ENCODE peak calls at places on chromosome 18, in six cellular contexts. One of them, this sample, is unnamed.

GRCh38 chr18:32349728-32350395 is 120.8 kb downstream of the GAREM1 start:
- DNase-seq in hippocampal formation: peak
- DNase-seq in D341Med: no peak
- DNase-seq in heart left ventricle: peak
- DNase-seq in COLO829: peak
- DNase-seq in mammary epithelial cell: peak
- DNase-seq in this sample: no peak

GRCh38 chr18:79459946-79460345 is 64.2 kb downstream of the NFATC1 start:
- DNase-seq in hippocampal formation: no peak
- DNase-seq in D341Med: no peak
- DNase-seq in heart left ventricle: no peak
- DNase-seq in COLO829: peak
- DNase-seq in mammary epithelial cell: no peak
- DNase-seq in this sample: no peak

GRCh38 chr18:46338213-46338612 is 234.0 kb downstream of the HAUS1 start:
- DNase-seq in hippocampal formation: no peak
- DNase-seq in D341Med: peak
- DNase-seq in heart left ventricle: no peak
- DNase-seq in COLO829: no peak
- DNase-seq in mammary epithelial cell: no peak
- DNase-seq in this sample: no peak

GRCh38 chr18:59276047-59276446 is 2.8 kb upstream of the RAX start:
- DNase-seq in hippocampal formation: no peak
- DNase-seq in D341Med: no peak
- DNase-seq in heart left ventricle: no peak
- DNase-seq in COLO829: no peak
- DNase-seq in mammary epithelial cell: no peak
- DNase-seq in this sample: no peak

GRCh38 chr18:9017170-9017899 is 85.2 kb upstream of the NDUFV2 start:
- DNase-seq in hippocampal formation: peak
- DNase-seq in D341Med: no peak
- DNase-seq in heart left ventricle: peak
- DNase-seq in COLO829: peak
- DNase-seq in mammary epithelial cell: peak
- DNase-seq in this sample: peak

GRCh38 chr18:12679183-12679786 is 21.4 kb upstream of the SPIRE1 start:
- DNase-seq in hippocampal formation: no peak
- DNase-seq in D341Med: no peak
- DNase-seq in heart left ventricle: peak
- DNase-seq in COLO829: no peak
- DNase-seq in mammary epithelial cell: no peak
- DNase-seq in this sample: no peak

GRCh38 chr18:21163647-21164625 is 52.3 kb upstream of the ROCK1 start:
- DNase-seq in hippocampal formation: no peak
- DNase-seq in D341Med: no peak
- DNase-seq in heart left ventricle: no peak
- DNase-seq in COLO829: peak
- DNase-seq in mammary epithelial cell: peak
- DNase-seq in this sample: no peak

GRCh38 chr18:58639751-58640427 is 11.0 kb upstream of the ALPK2 start:
- DNase-seq in hippocampal formation: no peak
- DNase-seq in D341Med: no peak
- DNase-seq in heart left ventricle: no peak
- DNase-seq in COLO829: peak
- DNase-seq in mammary epithelial cell: peak
- DNase-seq in this sample: no peak

GRCh38 chr18:69599377-69599776 is 198.7 kb downstream of the DOK6 start:
- DNase-seq in hippocampal formation: no peak
- DNase-seq in D341Med: no peak
- DNase-seq in heart left ventricle: no peak
- DNase-seq in COLO829: no peak
- DNase-seq in mammary epithelial cell: no peak
- DNase-seq in this sample: no peak

GRCh38 chr18:24518596-24518995 is 58.2 kb downstream of the HRH4 start:
- DNase-seq in hippocampal formation: no peak
- DNase-seq in D341Med: no peak
- DNase-seq in heart left ventricle: no peak
- DNase-seq in COLO829: no peak
- DNase-seq in mammary epithelial cell: no peak
- DNase-seq in this sample: no peak

GRCh38 chr18:51461956-51462355 is 264.5 kb upstream of the MEX3C start:
- DNase-seq in hippocampal formation: no peak
- DNase-seq in D341Med: no peak
- DNase-seq in heart left ventricle: no peak
- DNase-seq in COLO829: no peak
- DNase-seq in mammary epithelial cell: peak
- DNase-seq in this sample: no peak

GRCh38 chr18:47244041-47244440 is 7.4 kb downstream of the SKOR2 start:
- DNase-seq in hippocampal formation: no peak
- DNase-seq in D341Med: no peak
- DNase-seq in heart left ventricle: no peak
- DNase-seq in COLO829: no peak
- DNase-seq in mammary epithelial cell: no peak
- DNase-seq in this sample: no peak

GRCh38 chr18:79794851-79795250 is 2.9 kb upstream of the KCNG2 start:
- DNase-seq in hippocampal formation: no peak
- DNase-seq in D341Med: no peak
- DNase-seq in heart left ventricle: no peak
- DNase-seq in COLO829: no peak
- DNase-seq in mammary epithelial cell: no peak
- DNase-seq in this sample: no peak

GRCh38 chr18:12455511-12455910 is 47.8 kb downstream of the PRELID3A start:
- DNase-seq in hippocampal formation: peak
- DNase-seq in D341Med: no peak
- DNase-seq in heart left ventricle: no peak
- DNase-seq in COLO829: peak
- DNase-seq in mammary epithelial cell: no peak
- DNase-seq in this sample: no peak

GRCh38 chr18:56869189-56869777 is 218.1 kb downstream of the WDR7 start:
- DNase-seq in hippocampal formation: peak
- DNase-seq in D341Med: peak
- DNase-seq in heart left ventricle: no peak
- DNase-seq in COLO829: no peak
- DNase-seq in mammary epithelial cell: peak
- DNase-seq in this sample: no peak

GRCh38 chr18:59697236-59697932 is at the start of gene CCBE1:
- DNase-seq in hippocampal formation: no peak
- DNase-seq in D341Med: peak
- DNase-seq in heart left ventricle: peak
- DNase-seq in COLO829: no peak
- DNase-seq in mammary epithelial cell: peak
- DNase-seq in this sample: no peak

GRCh38 chr18:69999671-70000070 is 52.0 kb upstream of the CD226 start:
- DNase-seq in hippocampal formation: no peak
- DNase-seq in D341Med: no peak
- DNase-seq in heart left ventricle: no peak
- DNase-seq in COLO829: no peak
- DNase-seq in mammary epithelial cell: no peak
- DNase-seq in this sample: no peak

GRCh38 chr18:62435435-62436031 is 87.3 kb upstream of the ZCCHC2 start:
- DNase-seq in hippocampal formation: no peak
- DNase-seq in D341Med: no peak
- DNase-seq in heart left ventricle: no peak
- DNase-seq in COLO829: peak
- DNase-seq in mammary epithelial cell: no peak
- DNase-seq in this sample: no peak

GRCh38 chr18:37402735-37403099 is 162.9 kb downstream of the CELF4 start:
- DNase-seq in hippocampal formation: no peak
- DNase-seq in D341Med: no peak
- DNase-seq in heart left ventricle: no peak
- DNase-seq in COLO829: no peak
- DNase-seq in mammary epithelial cell: no peak
- DNase-seq in this sample: no peak

GRCh38 chr18:12091742-12092141 is 1.9 kb upstream of the ANKRD62 start:
- DNase-seq in hippocampal formation: no peak
- DNase-seq in D341Med: no peak
- DNase-seq in heart left ventricle: no peak
- DNase-seq in COLO829: no peak
- DNase-seq in mammary epithelial cell: no peak
- DNase-seq in this sample: no peak

GRCh38 chr18:38321262-38321661 is 755.7 kb upstream of the CELF4 start:
- DNase-seq in hippocampal formation: no peak
- DNase-seq in D341Med: no peak
- DNase-seq in heart left ventricle: no peak
- DNase-seq in COLO829: no peak
- DNase-seq in mammary epithelial cell: no peak
- DNase-seq in this sample: no peak

GRCh38 chr18:63207154-63207790 is 112.3 kb downstream of the BCL2 start:
- DNase-seq in hippocampal formation: no peak
- DNase-seq in D341Med: no peak
- DNase-seq in heart left ventricle: no peak
- DNase-seq in COLO829: no peak
- DNase-seq in mammary epithelial cell: no peak
- DNase-seq in this sample: no peak

This sample was measured in iPS DF 19.7.